ENCODE peak calls at places on chromosomes 7 and 10, in seven cellular contexts. I is A549, P is HCT116, H is HepG2, Q is K562, E is Panc1, G is GM23338. X is an unnamed sample.

GRCh38 chr7:83996879-83997278 is 197.7 kb downstream of the SEMA3A start:
- DNase-seq in I (no peak), H (no peak), G (no peak), Q (no peak), E (no peak), P (no peak), X (no peak)

GRCh38 chr7:8205572-8205971 is 56.4 kb downstream of the ICA1 start:
- DNase-seq in Q (no peak), P (no peak), H (no peak), E (no peak), G (no peak), I (no peak), X (no peak)

GRCh38 chr7:154902600-154903082 is 100.3 kb downstream of the PAXIP1 start:
- DNase-seq in Q (no peak), H (no peak), E (no peak), I (no peak), G (no peak), P (no peak), X (no peak)

GRCh38 chr10:23157691-23158369 is 34.3 kb upstream of the PTF1A start:
- DNase-seq in Q (peak; percentile 56), E (no peak), I (peak; percentile 34), G (peak; percentile 87), H (peak; percentile 63), P (peak; percentile 41), X (no peak)

GRCh38 chr10:86756511-86757109 is at the start of gene BMPR1A:
- DNase-seq in H (no peak), G (peak; percentile 63), I (no peak), E (no peak), Q (peak; percentile 93), P (no peak), X (no peak)

GRCh38 chr10:90885176-90885575 is 13.4 kb downstream of the RPP30 start:
- DNase-seq in E (no peak), H (no peak), I (no peak), Q (no peak), P (no peak), G (no peak), X (no peak)

GRCh38 chr7:108358553-108358952 is 97.7 kb downstream of the NRCAM start:
- DNase-seq in H (peak; percentile 98), E (peak; percentile 27), I (peak; percentile 29), Q (no peak), G (peak; percentile 32), P (no peak), X (no peak)

GRCh38 chr7:73515184-73515583 is 6.9 kb downstream of the BAZ1B start:
- DNase-seq in H (no peak), I (no peak), P (no peak), G (peak; percentile 41), E (no peak), Q (peak; percentile 27), X (no peak)

GRCh38 chr10:118002581-118002980 is 44.2 kb downstream of the RAB11FIP2 start:
- DNase-seq in H (no peak), E (no peak), P (peak; percentile 64), I (no peak), G (no peak), Q (no peak), X (peak; percentile 6)

GRCh38 chr10:77111611-77112550 is 525.7 kb downstream of the KCNMA1 start:
- DNase-seq in G (peak; percentile 74), E (peak; percentile 45), H (peak; percentile 60), I (peak; percentile 76), Q (peak; percentile 73), P (peak; percentile 16), X (no peak)

GRCh38 chr10:132361581-132362101 is 29.6 kb downstream of the LRRC27 start:
- DNase-seq in I (no peak), E (no peak), G (no peak), H (no peak), Q (no peak), P (no peak), X (no peak)

GRCh38 chr7:90511776-90512175 is 42.3 kb downstream of the PTTG1IP2 start:
- DNase-seq in Q (no peak), G (no peak), H (no peak), E (no peak), I (no peak), P (no peak), X (no peak)

GRCh38 chr10:80173441-80173840 is 31.9 kb downstream of the ANXA11 start:
- DNase-seq in H (no peak), I (no peak), E (no peak), Q (no peak), P (no peak), G (no peak), X (peak; percentile 58)

GRCh38 chr7:145053781-145054180 is 217.9 kb upstream of the TPK1 start:
- DNase-seq in I (no peak), E (no peak), G (no peak), P (no peak), Q (no peak), H (no peak), X (no peak)

GRCh38 chr10:102113261-102113955 is 6.8 kb downstream of the LDB1 start:
- DNase-seq in P (no peak), E (no peak), Q (no peak), H (no peak), G (no peak), I (no peak), X (no peak)

GRCh38 chr10:102115775-102116174 is 4.4 kb downstream of the LDB1 start:
- DNase-seq in I (no peak), P (no peak), Q (no peak), G (no peak), H (no peak), E (no peak), X (no peak)

GRCh38 chr10:102112210-102112817 is 7.9 kb downstream of the LDB1 start:
- DNase-seq in E (no peak), H (no peak), P (no peak), I (no peak), G (peak; percentile 77), Q (peak; percentile 91), X (no peak)

GRCh38 chr10:102114861-102115618 is 5.1 kb downstream of the LDB1 start:
- DNase-seq in E (no peak), I (peak; percentile 76), G (peak; percentile 97), Q (peak; percentile 79), P (no peak), H (peak; percentile 79), X (peak; percentile 92)

DNA sequence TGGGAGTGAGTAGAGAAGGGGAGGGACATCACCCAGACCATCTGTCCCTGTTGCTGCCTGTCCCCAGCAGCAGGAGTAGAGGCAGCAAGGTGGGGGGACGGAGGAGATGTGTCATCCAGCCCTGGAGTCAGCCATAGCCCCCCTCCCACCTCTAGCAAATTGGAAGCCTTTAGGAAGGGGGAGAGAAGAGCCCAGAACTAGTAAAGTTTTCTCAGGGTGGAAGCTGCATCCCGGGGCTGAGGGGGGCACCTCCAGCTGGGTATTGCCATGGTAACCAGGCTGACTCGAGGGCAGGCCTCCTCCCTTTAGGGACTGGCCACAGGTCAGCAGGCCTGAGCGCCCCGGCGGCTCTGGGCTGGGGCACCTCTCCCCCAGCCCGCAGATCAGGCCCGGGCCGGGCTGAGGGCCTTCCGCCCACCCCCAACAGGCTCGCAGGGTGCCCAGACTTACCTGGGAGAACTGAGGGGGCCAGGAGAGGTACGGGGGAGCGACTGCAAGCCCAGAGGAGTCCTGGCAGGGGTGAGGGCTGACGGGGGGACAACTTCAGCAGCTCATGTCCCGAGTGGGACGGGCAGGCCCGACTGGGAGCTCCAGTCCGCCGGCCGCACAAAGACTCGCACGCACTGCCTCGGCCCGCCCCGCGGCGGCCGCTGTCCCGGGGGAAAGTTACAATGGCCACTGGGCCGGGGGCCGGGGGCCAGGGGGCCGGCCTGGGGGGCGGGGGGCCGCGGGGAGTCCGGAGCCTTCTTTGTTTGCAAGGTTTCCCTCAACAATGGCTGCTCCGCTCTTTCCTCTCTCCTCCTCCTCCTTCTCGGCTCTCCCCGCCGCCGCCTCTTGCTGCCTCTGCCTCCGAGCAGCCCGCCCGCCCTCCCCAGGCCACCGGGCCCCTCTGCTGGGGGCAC is 6.0 kb downstream of the LDB1 start:
- DNase-seq in E (no peak), I (no peak), P (no peak), H (no peak), Q (peak; percentile 37), G (peak; percentile 55), X (no peak)
- TF ChIP-seq REST in E (no peak), I (no peak), P (no peak), H (no peak), Q (no peak), G (no peak), X (no peak)

DNA sequence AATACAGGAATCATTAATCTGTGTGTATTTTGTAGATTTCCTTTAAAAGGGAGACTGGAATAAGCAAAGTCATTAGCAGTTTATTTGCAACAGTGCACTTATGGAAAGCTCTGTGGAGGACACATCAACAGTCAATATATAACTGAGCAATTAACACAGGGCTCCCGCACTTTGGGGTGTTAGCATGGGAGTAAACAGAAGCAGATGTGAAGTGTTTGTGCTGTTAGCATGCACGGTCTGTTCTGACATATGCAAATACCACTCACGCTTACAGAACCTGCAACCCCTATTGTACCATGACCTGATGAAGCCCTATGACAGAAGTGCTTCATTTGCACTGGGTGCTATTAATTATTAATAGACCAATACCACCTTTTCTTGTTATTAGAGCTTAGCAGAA is 118.9 kb downstream of the PPP1R3A start:
- DNase-seq in E (no peak), I (no peak), P (no peak), G (no peak), Q (no peak), H (no peak), X (no peak)
- TF ChIP-seq REST in E (no peak), I (no peak), P (no peak), G (no peak), Q (no peak), H (no peak), X (no peak)

DNA sequence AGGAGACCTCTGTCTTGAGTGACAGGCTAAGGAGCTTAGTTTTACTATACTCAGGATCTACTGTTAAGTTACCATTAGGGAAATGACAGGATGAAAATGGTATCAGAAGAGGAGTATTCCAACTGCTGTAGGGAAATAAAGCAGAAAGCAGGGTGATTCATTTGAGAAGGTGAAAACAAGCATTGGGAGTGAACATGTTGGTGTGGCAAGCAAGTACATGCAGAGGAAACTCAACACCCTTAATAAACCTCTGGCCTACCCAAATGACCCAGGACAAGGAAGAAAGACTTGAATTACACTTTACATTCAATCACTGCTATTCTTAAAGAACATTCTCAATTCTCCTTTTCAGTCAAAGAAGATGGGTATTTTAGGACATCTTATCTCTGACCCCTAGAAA is 28.7 kb downstream of the ERLIN1 start:
- DNase-seq in P (no peak), G (no peak), H (no peak), Q (no peak), I (no peak), E (no peak), X (no peak)
- TF ChIP-seq REST in P (no peak), G (no peak), H (no peak), Q (no peak), I (no peak), E (no peak), X (no peak)

GRCh38 chr10:125159932-125160855 is at the start of gene CTBP2:
- DNase-seq in G (peak; percentile 75), Q (peak; percentile 74), P (peak; percentile 44), I (peak; percentile 56), H (no peak), E (no peak), X (no peak)

GRCh38 chr10:125162181-125162906 is 2.0 kb upstream of the CTBP2 start:
- DNase-seq in P (no peak), H (no peak), Q (no peak), G (peak; percentile 70), I (no peak), E (no peak), X (no peak)

GRCh38 chr10:125160856-125161569 is 650 bp upstream of the CTBP2 start:
- DNase-seq in I (peak; percentile 93), P (peak; percentile 82), E (no peak), G (peak; percentile 90), Q (peak; percentile 84), H (no peak), X (peak; percentile 80)

GRCh38 chr10:125159486-125159931 is 854 bp downstream of the CTBP2 start:
- DNase-seq in I (peak; percentile 31), G (no peak), E (no peak), H (no peak), P (no peak), Q (peak; percentile 29), X (no peak)

GRCh38 chr10:125161570-125162139 is 1.3 kb upstream of the CTBP2 start:
- DNase-seq in E (no peak), P (no peak), H (no peak), G (no peak), Q (no peak), I (no peak), X (no peak)
- TF ChIP-seq REST in E (no peak), P (no peak), H (no peak), G (no peak), Q (no peak), I (no peak), X (no peak)

X was measured in HL-60.